ENCODE peak calls at places on chromosomes 1 and 21, in eight cellular contexts. H, B, Q, K, Z, D, X and N are unnamed samples.

GRCh38 chr1:200139661-200140250 is 112.2 kb downstream of the NR5A2 start:
- DNase-seq in H (no peak), Z (peak; percentile 73), Q (no peak), K (no peak), X (no peak), B (peak; percentile 25), D (peak; percentile 56), N (no peak)

GRCh38 chr21:46096997-46097825 is 701 bp upstream of the COL6A2 start:
- DNase-seq in D (peak; percentile 10), Z (no peak), X (peak; percentile 53), H (peak; percentile 8), B (peak; percentile 18), Q (peak; percentile 54), K (peak; percentile 24), N (no peak)

GRCh38 chr1:160576430-160576829 is 2.9 kb downstream of the CD84 start:
- DNase-seq in X (no peak), Q (no peak), Z (no peak), B (no peak), D (no peak), K (no peak), H (no peak), N (no peak)

GRCh38 chr1:183191833-183192232 is 5.8 kb downstream of the LAMC2 start:
- DNase-seq in D (no peak), Q (no peak), X (no peak), H (no peak), B (no peak), Z (peak; percentile 31), K (no peak), N (no peak)

GRCh38 chr1:85330206-85330605 is 53.8 kb upstream of the BCL10 start:
- DNase-seq in B (peak; percentile 54), Q (no peak), H (no peak), X (no peak), Z (peak; percentile 79), K (no peak), D (no peak), N (no peak)

GRCh38 chr21:32733356-32733755 is 5.5 kb upstream of the SYNJ1 start:
- DNase-seq in K (no peak), H (no peak), Q (no peak), D (no peak), Z (no peak), B (no peak), X (no peak), N (no peak)

GRCh38 chr1:119582801-119583200 is 65.3 kb downstream of the ZNF697 start:
- DNase-seq in X (peak; percentile 75), Z (peak; percentile 40), Q (peak; percentile 42), H (peak; percentile 34), B (peak; percentile 63), D (peak; percentile 29), K (peak; percentile 32), N (peak; percentile 50)

GRCh38 chr1:29326123-29326522 is 89.8 kb downstream of the PTPRU start:
- DNase-seq in H (no peak), K (no peak), D (no peak), Q (no peak), B (no peak), X (no peak), Z (no peak), N (no peak)

GRCh38 chr1:236417325-236417724 is 23.2 kb downstream of the EDARADD start:
- DNase-seq in D (no peak), Z (no peak), B (no peak), K (no peak), Q (no peak), H (no peak), X (no peak), N (no peak)

GRCh38 chr1:235826102-235826854 is 40.4 kb downstream of the LYST start:
- DNase-seq in H (no peak), Z (no peak), B (no peak), K (no peak), D (no peak), Q (no peak), X (no peak), N (no peak)

GRCh38 chr1:165831146-165831545 is 3.7 kb downstream of the UCK2 start:
- DNase-seq in X (no peak), B (no peak), Z (no peak), D (no peak), H (no peak), K (no peak), Q (no peak), N (no peak)

GRCh38 chr1:183185941-183186490 is at the start of gene LAMC2:
- DNase-seq in K (peak; percentile 66), X (peak; percentile 85), D (no peak), Q (peak; percentile 51), H (peak; percentile 77), B (peak; percentile 80), Z (peak; percentile 73), N (no peak)

GRCh38 chr1:222788328-222789156 is 26.3 kb upstream of the DISP1 start:
- DNase-seq in K (no peak), H (no peak), X (no peak), B (no peak), Z (no peak), D (no peak), Q (no peak), N (no peak)

DNA sequence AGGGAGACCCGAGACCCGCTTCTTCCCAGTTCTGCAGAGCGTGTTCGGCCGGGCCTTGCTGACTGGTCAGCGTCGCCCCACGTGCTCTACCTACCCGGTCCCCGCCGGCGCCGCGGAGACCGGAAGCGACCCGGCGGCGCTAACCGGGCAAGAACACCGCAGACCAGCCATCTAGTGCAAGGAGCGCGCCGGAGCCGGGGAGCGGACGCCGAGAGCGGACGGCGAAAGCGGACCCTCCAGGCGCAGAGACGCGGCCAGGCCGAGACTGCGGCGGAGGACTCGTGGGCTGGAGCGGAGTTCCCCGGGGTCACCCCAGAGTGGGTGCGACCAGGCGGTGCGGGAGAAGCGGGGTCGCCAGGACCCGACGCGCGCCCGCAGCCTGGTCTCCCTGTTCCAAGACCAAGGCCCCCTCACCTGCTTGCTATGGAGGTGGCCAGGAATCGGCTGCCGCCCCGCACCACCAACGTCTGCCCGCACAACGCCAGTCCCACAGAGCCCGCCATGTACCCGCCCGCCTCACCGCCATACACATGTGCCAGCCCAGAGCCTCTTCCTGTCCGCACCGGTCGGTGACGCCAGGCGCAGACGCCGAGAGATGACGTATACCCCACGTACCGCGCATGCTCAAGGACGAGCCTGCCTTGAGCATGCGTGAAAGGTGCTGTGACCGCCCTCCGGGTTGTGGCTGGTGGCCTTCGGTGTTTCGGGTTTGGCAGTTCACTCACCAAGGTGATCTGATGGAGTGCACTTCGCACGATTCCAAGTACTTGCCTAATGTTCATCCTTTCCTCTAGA is at the start of gene WDR4:
- DNase-seq in H (peak; percentile 99), B (peak; percentile 97), Q (peak; percentile 99), X (peak; percentile 100), K (peak; percentile 98), D (peak; percentile 99), Z (peak; percentile 97), N (peak; percentile 96)
- TF ChIP-seq POLR2A in H (peak; percentile 88), B (peak; percentile 77), Q (peak; percentile 83), X (peak; percentile 85), K (no peak), D (peak; percentile 97), Z (peak; percentile 88), N (peak; percentile 35)

GRCh38 chr1:33010946-33011731 is 25.5 kb downstream of the AK2 start:
- DNase-seq in Q (no peak), B (peak; percentile 68), H (no peak), X (no peak), Z (no peak), D (no peak), K (peak; percentile 76), N (peak; percentile 73)

GRCh38 chr1:33009561-33009960 is 27.1 kb downstream of the AK2 start:
- DNase-seq in Z (no peak), X (no peak), K (no peak), D (peak; percentile 87), H (no peak), B (no peak), Q (no peak), N (no peak)

GRCh38 chr1:33005812-33006465 is 30.7 kb downstream of the AK2 start:
- DNase-seq in X (no peak), Q (no peak), H (no peak), D (no peak), K (peak; percentile 33), B (no peak), Z (no peak), N (no peak)

GRCh38 chr1:33007190-33008050 is 29.3 kb downstream of the AK2 start:
- DNase-seq in X (no peak), H (peak; percentile 28), Z (peak; percentile 79), Q (no peak), K (peak; percentile 56), D (peak; percentile 38), B (peak; percentile 85), N (peak; percentile 36)

GRCh38 chr1:33008051-33008914 is 28.4 kb downstream of the AK2 start:
- DNase-seq in Z (peak; percentile 27), K (peak; percentile 83), X (no peak), D (no peak), Q (no peak), B (peak; percentile 91), H (no peak), N (no peak)
- TF ChIP-seq EP300 in Z (no peak), K (no peak), X (no peak), D (no peak), Q (no peak), B (no peak), H (no peak), N (no peak)

GRCh38 chr1:153967109-153967999 is at the start of gene CREB3L4:
- DNase-seq in B (peak; percentile 96), Q (peak; percentile 90), D (peak; percentile 86), Z (peak; percentile 99), X (peak; percentile 90), K (peak; percentile 93), H (peak; percentile 92), N (peak; percentile 82)
- TF ChIP-seq POLR2A in B (peak; percentile 83), Q (peak; percentile 66), D (peak; percentile 91), Z (peak; percentile 87), X (peak; percentile 78), K (no peak), H (peak; percentile 94), N (no peak)

GRCh38 chr1:20359451-20360330 is 69.0 kb downstream of the VWA5B1 start:
- DNase-seq in K (peak; percentile 40), D (no peak), Q (no peak), H (peak; percentile 33), X (no peak), Z (no peak), B (no peak), N (no peak)

GRCh38 chr1:20356850-20357459 is 66.3 kb downstream of the VWA5B1 start:
- DNase-seq in H (no peak), B (no peak), D (no peak), Z (no peak), X (no peak), Q (no peak), K (no peak), N (no peak)

GRCh38 chr1:20357796-20358195 is 67.1 kb downstream of the VWA5B1 start:
- DNase-seq in B (no peak), K (no peak), H (no peak), D (no peak), X (no peak), Z (no peak), Q (no peak), N (no peak)

GRCh38 chr1:20361401-20361800 is 70.7 kb downstream of the VWA5B1 start:
- DNase-seq in B (no peak), Q (no peak), X (no peak), D (no peak), H (no peak), K (no peak), Z (no peak), N (no peak)

DNA sequence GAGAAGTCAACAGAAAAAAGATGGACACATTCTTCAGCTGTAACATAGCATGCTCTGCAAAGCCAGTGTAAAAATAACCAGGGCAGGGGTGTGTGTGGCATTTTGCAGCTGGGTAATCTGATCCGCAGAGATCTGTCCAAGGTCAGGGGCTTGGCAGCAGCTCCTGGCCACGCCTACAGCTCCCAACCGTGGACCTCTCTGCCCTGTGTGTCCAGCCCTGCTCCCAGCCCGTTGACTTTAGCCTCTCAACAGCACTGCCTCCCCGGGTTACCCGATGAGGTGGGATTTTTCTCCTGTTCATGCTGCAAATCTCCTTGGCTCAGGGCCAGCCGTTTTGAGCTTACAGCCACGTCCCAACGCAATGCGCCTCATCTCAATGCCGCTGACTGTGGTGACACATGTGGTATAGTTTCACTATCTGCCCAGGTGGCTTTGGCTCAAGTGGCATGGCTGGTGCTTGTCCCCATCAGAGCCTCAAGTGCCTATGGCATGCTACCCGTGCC is 68.1 kb downstream of the VWA5B1 start:
- DNase-seq in X (no peak), H (peak; percentile 78), Q (no peak), B (peak; percentile 43), D (no peak), Z (peak; percentile 23), K (peak; percentile 79), N (no peak)
- TF ChIP-seq EP300 in X (no peak), H (no peak), Q (no peak), B (no peak), D (no peak), Z (no peak), K (no peak), N (no peak)